ENCODE peak calls at places on chromosomes 5 and 9, in seven cellular contexts. E is IMR-90, M is MCF 10A, Z is neural progenitor cell, Y is heart left ventricle, P is foreskin fibroblast, Q is WERI-Rb-1. W is an unnamed sample.

GRCh38 chr5:40447438-40447837 is 232.3 kb upstream of the PTGER4 start:
- DNase-seq in Y (no peak), E (peak), Q (no peak), P (peak), Z (no peak), M (peak), W (no peak)

GRCh38 chr5:107705390-107706014 is 34.8 kb upstream of the EFNA5 start:
- DNase-seq in E (peak), Q (no peak), Z (no peak), P (peak), Y (no peak), M (peak), W (no peak)

GRCh38 chr9:130682490-130683121 is 11.0 kb upstream of the EXOSC2 start:
- DNase-seq in Z (peak), Q (peak), P (peak), Y (peak), E (peak), M (peak), W (peak)

GRCh38 chr9:36798350-36799065 is 225.8 kb downstream of the MELK start:
- DNase-seq in Z (peak), E (no peak), M (peak), Q (peak), Y (no peak), P (no peak), W (no peak)

GRCh38 chr5:73274870-73275756 is 102.1 kb downstream of the TMEM174 start:
- DNase-seq in Y (no peak), Z (no peak), M (no peak), Q (no peak), P (no peak), E (peak), W (no peak)

GRCh38 chr9:88950341-88951141 is 40.7 kb upstream of the S1PR3 start:
- DNase-seq in Y (no peak), P (peak), E (peak), Q (no peak), M (peak), Z (peak), W (peak)

GRCh38 chr5:154778534-154778933 is 23.4 kb downstream of the LARP1 start:
- DNase-seq in M (peak), E (no peak), Z (no peak), Q (no peak), Y (peak), P (no peak), W (no peak)

GRCh38 chr5:14574891-14575496 is 6.6 kb upstream of the OTULINL start:
- DNase-seq in M (peak), Y (peak), Z (no peak), E (no peak), P (no peak), Q (no peak), W (no peak)

GRCh38 chr5:78808380-78808779 is 159.8 kb upstream of the LHFPL2 start:
- DNase-seq in Y (peak), Q (no peak), Z (no peak), M (no peak), E (no peak), P (peak), W (no peak)

GRCh38 chr9:8858250-8859161 is 1058.9 kb upstream of the DMAC1 start:
- DNase-seq in Z (peak), Q (no peak), Y (no peak), M (no peak), E (no peak), P (no peak), W (no peak)

GRCh38 chr9:8856686-8857329 is 1057.2 kb upstream of the DMAC1 start:
- DNase-seq in M (no peak), Q (no peak), E (no peak), P (no peak), Z (peak), Y (no peak), W (no peak)

GRCh38 chr9:8859416-8859815 is 1059.8 kb upstream of the DMAC1 start:
- DNase-seq in E (no peak), Z (peak), Y (no peak), Q (no peak), M (no peak), P (no peak), W (no peak)

GRCh38 chr9:8855046-8855445 is 1055.5 kb upstream of the DMAC1 start:
- DNase-seq in E (no peak), P (no peak), Y (no peak), M (no peak), Q (no peak), Z (peak), W (no peak)

DNA sequence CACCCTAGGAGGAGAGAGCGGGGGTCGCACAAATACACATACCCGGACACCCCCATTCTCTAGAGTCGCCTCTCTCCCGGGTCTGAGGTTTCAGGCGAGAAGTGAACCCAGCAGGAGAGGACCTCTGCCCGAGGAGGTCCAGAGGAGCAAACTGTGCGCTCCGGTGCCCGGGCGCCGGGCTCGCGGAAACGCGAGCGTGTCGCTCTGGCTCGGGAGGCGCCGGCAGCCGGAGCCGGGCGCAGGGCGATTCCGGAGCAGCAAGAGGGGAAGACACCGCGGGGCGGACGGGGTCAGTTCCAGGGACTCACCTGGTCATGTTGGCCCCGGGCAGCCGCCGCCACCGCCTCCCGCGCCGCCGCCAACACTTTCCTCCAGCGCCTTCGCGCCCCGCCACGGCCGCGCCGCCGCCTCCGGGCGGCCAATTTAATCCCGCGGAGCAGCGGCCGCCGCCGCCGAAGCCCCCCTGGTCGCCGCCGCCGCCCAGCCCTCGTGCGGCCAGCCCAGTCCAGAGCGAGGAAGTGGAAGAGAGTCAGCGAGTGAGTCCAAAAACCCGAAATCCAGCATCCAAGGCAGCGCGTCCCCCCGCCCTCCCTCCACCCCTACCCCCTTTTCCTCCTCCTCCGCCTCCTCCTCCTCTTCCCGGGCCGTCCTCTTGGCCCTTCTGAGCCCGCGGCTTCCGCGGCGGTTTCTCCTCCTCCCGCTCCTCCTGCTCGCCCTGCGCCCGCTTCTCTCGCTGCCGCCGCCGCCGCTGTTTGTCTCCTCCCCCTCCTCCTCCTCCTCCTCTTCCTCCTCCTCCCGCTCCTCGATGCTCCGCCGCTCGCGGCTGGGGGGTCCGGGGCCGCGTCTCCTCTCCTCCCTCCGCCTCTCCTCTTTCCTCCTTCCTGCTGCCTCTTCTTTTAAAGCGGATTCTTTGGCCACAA is 1058.0 kb upstream of the DMAC1 start:
- DNase-seq in P (peak), Z (peak), Y (peak), E (no peak), M (no peak), Q (peak), W (no peak)
- TF ChIP-seq CTCF in P (no peak), Z (no peak), Y (peak), E (no peak), M (no peak), Q (peak), W (no peak)

DNA sequence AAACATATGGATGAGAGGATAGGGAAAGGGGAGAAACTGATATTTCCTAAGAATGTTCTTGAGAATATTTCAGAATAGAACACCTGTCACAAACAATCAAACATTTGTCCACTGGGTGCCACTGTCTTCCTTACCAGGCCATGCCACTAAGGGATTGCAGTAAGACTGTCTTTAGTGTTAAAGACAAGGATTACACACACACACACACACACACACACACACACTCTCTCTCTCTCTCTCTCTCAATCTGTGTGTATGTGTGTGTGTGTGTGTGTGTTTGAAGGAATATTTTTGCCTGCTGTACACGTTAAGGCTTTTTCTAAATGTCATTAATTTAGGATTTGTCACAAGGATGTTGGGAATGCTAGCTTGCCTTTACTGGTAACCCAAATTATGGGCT is 54.4 kb downstream of the CCDC192 start:
- DNase-seq in P (peak), Y (no peak), Q (peak), M (peak), Z (peak), E (peak), W (peak)
- TF ChIP-seq CTCF in P (peak), Y (peak), Q (peak), M (peak), Z (peak), E (peak), W (peak)

GRCh38 chr5:149946118-149946517 is 1.5 kb upstream of the PDE6A start:
- DNase-seq in Q (no peak), M (no peak), Z (no peak), P (no peak), E (no peak), Y (no peak), W (no peak)

GRCh38 chr5:149954798-149955197 is 5.8 kb upstream of the SLC26A2 start:
- DNase-seq in Q (no peak), Z (no peak), E (no peak), Y (no peak), M (no peak), P (no peak), W (no peak)

GRCh38 chr5:149956685-149957084 is 3.9 kb upstream of the SLC26A2 start:
- DNase-seq in P (peak), Q (no peak), M (no peak), E (no peak), Y (no peak), Z (no peak), W (peak)

GRCh38 chr5:149948988-149949387 is 4.4 kb upstream of the PDE6A start:
- DNase-seq in Z (no peak), E (no peak), M (peak), Y (no peak), P (no peak), Q (no peak), W (no peak)

GRCh38 chr5:149951138-149951749 is 6.7 kb upstream of the PDE6A start:
- DNase-seq in P (no peak), Z (no peak), M (no peak), Y (no peak), E (no peak), Q (no peak), W (no peak)
- TF ChIP-seq CTCF in P (no peak), Z (peak), M (no peak), Y (no peak), E (no peak), Q (no peak), W (peak)

GRCh38 chr9:138009456-138010273 is 132.1 kb downstream of the CACNA1B start:
- DNase-seq in Y (no peak), Q (no peak), E (no peak), M (no peak), P (no peak), Z (no peak), W (no peak)

GRCh38 chr9:138010274-138010800 is 132.8 kb downstream of the CACNA1B start:
- DNase-seq in P (no peak), E (no peak), Z (no peak), Q (no peak), Y (no peak), M (no peak), W (no peak)

GRCh38 chr9:138010861-138011260 is 133.3 kb downstream of the CACNA1B start:
- DNase-seq in E (no peak), Z (no peak), Q (no peak), P (no peak), Y (no peak), M (no peak), W (no peak)

GRCh38 chr9:138013836-138014569 is 136.4 kb downstream of the CACNA1B start:
- DNase-seq in M (no peak), E (no peak), Q (no peak), Y (no peak), Z (no peak), P (no peak), W (no peak)

DNA sequence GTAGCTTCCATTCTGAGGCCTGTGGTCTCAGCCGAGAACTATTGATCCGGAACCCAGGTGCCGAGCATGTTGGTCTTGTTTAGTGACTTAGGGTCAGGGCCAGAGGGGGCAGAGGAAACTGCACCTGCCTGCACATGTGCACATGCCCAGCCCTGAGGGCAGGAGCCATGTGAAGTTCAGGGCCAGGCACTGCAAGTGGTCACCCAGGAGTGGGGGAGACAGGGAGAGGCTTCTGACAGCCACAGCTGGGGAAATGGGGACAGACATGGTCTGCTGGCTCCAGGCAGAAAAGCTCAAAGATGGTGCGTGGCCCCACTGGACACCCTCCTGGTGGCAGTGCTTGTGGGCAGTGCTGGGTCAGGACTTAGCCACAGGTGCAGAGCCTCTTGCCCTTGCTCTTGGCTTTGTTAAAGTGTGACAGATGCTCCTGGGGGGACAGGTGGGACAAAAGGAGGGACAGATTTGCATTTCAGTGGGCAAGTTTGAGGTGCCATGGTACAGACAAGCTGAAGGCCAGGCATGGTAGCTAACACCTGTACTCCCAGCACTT is 134.4 kb downstream of the CACNA1B start:
- DNase-seq in E (no peak), M (no peak), Y (no peak), P (no peak), Z (no peak), Q (no peak), W (no peak)
- TF ChIP-seq CTCF in E (no peak), M (no peak), Y (no peak), P (no peak), Z (no peak), Q (no peak), W (no peak)

DNA sequence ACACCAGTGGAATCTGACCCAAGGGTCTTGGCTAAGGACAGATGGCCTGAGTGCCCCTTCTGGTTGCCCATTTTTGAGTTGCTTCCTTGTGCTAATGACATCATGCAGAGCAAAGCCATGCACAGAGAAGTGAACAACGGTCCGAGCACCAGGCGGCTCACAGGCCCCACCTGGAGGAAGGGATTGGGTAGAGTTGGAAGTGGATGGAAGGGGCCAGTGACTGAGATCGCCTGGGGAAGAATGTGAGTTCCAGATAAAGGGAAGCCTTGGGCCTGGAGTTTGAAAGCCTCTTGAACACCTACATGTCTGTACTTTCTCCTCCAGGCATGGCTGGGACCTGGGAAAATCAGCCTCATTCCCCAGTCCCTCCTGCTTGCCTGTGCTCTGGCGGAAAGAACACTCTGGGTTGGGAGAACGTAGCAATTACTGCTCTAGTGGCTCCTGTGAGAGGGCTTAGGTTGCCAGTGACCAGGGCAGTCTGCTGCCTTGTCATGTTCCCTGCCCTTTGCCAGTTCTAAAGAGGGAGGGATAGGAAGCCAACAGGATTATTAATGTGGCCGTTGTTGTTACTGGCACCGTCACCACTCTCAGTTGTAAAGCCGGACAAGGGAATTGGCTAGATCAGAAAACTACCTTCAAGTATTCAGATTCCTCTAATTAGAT is 62.5 kb upstream of the PTPN3 start:
- DNase-seq in Z (peak), E (no peak), Q (peak), P (no peak), Y (peak), M (no peak), W (no peak)
- TF ChIP-seq CTCF in Z (peak), E (no peak), Q (peak), P (no peak), Y (peak), M (no peak), W (peak)

DNA sequence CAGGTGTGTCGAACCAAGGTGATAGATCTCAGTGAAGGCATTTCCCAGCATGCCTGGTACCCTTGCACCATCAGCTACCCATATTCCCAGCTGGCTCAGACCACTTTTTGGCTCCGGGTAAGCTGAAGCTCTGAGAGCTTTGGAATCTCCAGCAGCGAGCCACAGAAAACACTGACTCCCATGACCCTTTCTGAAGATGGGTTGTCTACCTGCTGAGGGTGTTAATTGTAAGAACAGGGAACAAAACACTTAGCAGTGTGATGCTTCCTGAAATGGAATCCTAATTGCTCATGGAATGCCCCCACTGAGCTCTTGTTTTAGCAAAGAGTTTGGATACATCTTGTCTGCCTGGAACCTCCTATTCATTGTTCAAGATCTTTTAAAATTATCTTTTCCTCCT is 177.7 kb downstream of the PAPPA start:
- DNase-seq in Z (peak), M (no peak), Q (no peak), E (no peak), P (no peak), Y (no peak), W (no peak)
- TF ChIP-seq CTCF in Z (no peak), M (no peak), Q (no peak), E (no peak), P (no peak), Y (no peak), W (no peak)

W was measured in HFFc6.